ENCODE peak calls at places on chromosomes 5 and 9, in eight cellular contexts. O, Z, J, L, B, E, M and S are unnamed samples.

GRCh38 chr9:78189461-78189860 is 46.4 kb upstream of the CEP78 start:
- DNase-seq in O (no peak), Z (no peak), J (no peak), L (no peak), B (no peak), E (no peak), M (peak), S (no peak)

GRCh38 chr5:124180523-124181461 is 565.6 kb downstream of the ZNF608 start:
- DNase-seq in O (peak), Z (no peak), J (no peak), L (no peak), B (peak), E (no peak), M (peak), S (no peak)

GRCh38 chr9:70470050-70471015 is 55.9 kb upstream of the KLF9 start:
- DNase-seq in O (no peak), Z (no peak), J (no peak), L (no peak), B (no peak), E (no peak), M (peak), S (no peak)

GRCh38 chr9:18761742-18762141 is 271.3 kb downstream of the SAXO1 start:
- DNase-seq in O (no peak), Z (no peak), J (no peak), L (peak), B (no peak), E (no peak), M (no peak), S (no peak)

GRCh38 chr5:177301503-177302165 is 1.9 kb downstream of the RAB24 start:
- DNase-seq in O (no peak), Z (no peak), J (no peak), L (no peak), B (no peak), E (no peak), M (no peak), S (no peak)

GRCh38 chr5:126335871-126336270 is 87.3 kb upstream of the GRAMD2B start:
- DNase-seq in O (peak), Z (peak), J (no peak), L (no peak), B (peak), E (no peak), M (no peak), S (no peak)

GRCh38 chr5:109156885-109157284 is 252.9 kb downstream of the PJA2 start:
- DNase-seq in O (no peak), Z (no peak), J (no peak), L (no peak), B (no peak), E (no peak), M (no peak), S (no peak)

GRCh38 chr9:18568969-18569368 is 95.0 kb downstream of the ADAMTSL1 start:
- DNase-seq in O (peak), Z (no peak), J (no peak), L (peak), B (peak), E (no peak), M (peak), S (no peak)

GRCh38 chr9:82961504-82962125 is 101.3 kb downstream of the RASEF start:
- DNase-seq in O (peak), Z (peak), J (no peak), L (peak), B (peak), E (peak), M (peak), S (peak)

GRCh38 chr9:116958886-116959285 is 271.8 kb downstream of the TRIM32 start:
- DNase-seq in O (no peak), Z (no peak), J (no peak), L (peak), B (no peak), E (no peak), M (no peak), S (no peak)

GRCh38 chr9:75454043-75454442 is 365.7 kb downstream of the OSTF1 start:
- DNase-seq in O (no peak), Z (no peak), J (no peak), L (no peak), B (no peak), E (no peak), M (no peak), S (no peak)

GRCh38 chr5:10556893-10557746 is 6.8 kb upstream of the ANKRD33B start:
- DNase-seq in O (no peak), Z (no peak), J (no peak), L (no peak), B (no peak), E (no peak), M (no peak), S (no peak)

GRCh38 chr5:86143837-86144236 is 473.9 kb upstream of the COX7C start:
- DNase-seq in O (no peak), Z (no peak), J (no peak), L (no peak), B (no peak), E (no peak), M (no peak), S (no peak)

GRCh38 chr5:6731465-6732237 is 18.4 kb downstream of the TENT4A start:
- DNase-seq in O (peak), Z (no peak), J (no peak), L (no peak), B (no peak), E (no peak), M (no peak), S (no peak)

GRCh38 chr5:170751631-170752030 is 31.9 kb upstream of the GABRP start:
- DNase-seq in O (no peak), Z (no peak), J (no peak), L (peak), B (no peak), E (no peak), M (peak), S (no peak)

GRCh38 chr5:140868721-140869554 is at the start of gene PCDHA11:
- DNase-seq in O (no peak), Z (no peak), J (no peak), L (peak), B (no peak), E (no peak), M (no peak), S (no peak)

GRCh38 chr9:86405086-86405491 is 50.9 kb upstream of the TUT7 start:
- DNase-seq in O (peak), Z (no peak), J (no peak), L (no peak), B (no peak), E (no peak), M (no peak), S (no peak)

GRCh38 chr5:98750693-98751092 is 22.8 kb upstream of the RGMB start:
- DNase-seq in O (no peak), Z (no peak), J (no peak), L (peak), B (no peak), E (no peak), M (peak), S (no peak)

GRCh38 chr5:118554991-118555390 is 433.4 kb downstream of the DTWD2 start:
- DNase-seq in O (no peak), Z (no peak), J (no peak), L (no peak), B (no peak), E (no peak), M (no peak), S (no peak)

GRCh38 chr5:61051267-61051666 is 106.3 kb downstream of the NDUFAF2 start:
- DNase-seq in O (peak), Z (peak), J (no peak), L (no peak), B (no peak), E (no peak), M (peak), S (no peak)

GRCh38 chr5:1551426-1551825 is 27.7 kb upstream of the LPCAT1 start:
- DNase-seq in O (no peak), Z (no peak), J (no peak), L (no peak), B (no peak), E (no peak), M (no peak), S (no peak)

GRCh38 chr5:126976520-126977172 is 53.7 kb downstream of the MARCHF3 start:
- DNase-seq in O (no peak), Z (no peak), J (no peak), L (no peak), B (no peak), E (no peak), M (no peak), S (no peak)

GRCh38 chr9:127918201-127919107 is 1.6 kb upstream of the ST6GALNAC4 start:
- DNase-seq in O (peak), Z (no peak), J (no peak), L (no peak), B (no peak), E (no peak), M (no peak), S (no peak)

GRCh38 chr5:92559331-92559730 is 1021.7 kb downstream of the NR2F1-AS1 start:
- DNase-seq in O (no peak), Z (no peak), J (no peak), L (no peak), B (no peak), E (no peak), M (no peak), S (no peak)

GRCh38 chr9:112325600-112325999 is 7.8 kb downstream of the PTBP3 start:
- DNase-seq in O (no peak), Z (no peak), J (no peak), L (no peak), B (no peak), E (no peak), M (no peak), S (no peak)

GRCh38 chr5:165029471-165029870 is 1524.1 kb downstream of the MAT2B start:
- DNase-seq in O (peak), Z (no peak), J (no peak), L (peak), B (no peak), E (no peak), M (peak), S (no peak)